ENCODE peak calls at places on chromosomes 2 and 18, in seven cellular contexts. One of them, this sample, is unnamed.

GRCh38 chr2:208253518-208254117 is 1.3 kb downstream of the IDH1 start:
- DNase-seq in fibroblast of the aortic adventitia: peak
- DNase-seq in AG04450: no peak
- DNase-seq in ascending aorta: no peak
- DNase-seq in uterus: no peak
- DNase-seq in HepG2: no peak
- DNase-seq in dorsolateral prefrontal cortex: no peak
- DNase-seq in this sample: no peak

GRCh38 chr18:9876867-9877654 is 8.7 kb upstream of the TXNDC2 start:
- DNase-seq in fibroblast of the aortic adventitia: peak
- DNase-seq in AG04450: peak
- DNase-seq in ascending aorta: peak
- DNase-seq in uterus: peak
- DNase-seq in HepG2: peak
- DNase-seq in dorsolateral prefrontal cortex: no peak
- DNase-seq in this sample: peak

GRCh38 chr2:186135697-186136096 is 350.4 kb upstream of the ZC3H15 start:
- DNase-seq in fibroblast of the aortic adventitia: peak
- DNase-seq in AG04450: no peak
- DNase-seq in ascending aorta: no peak
- DNase-seq in uterus: no peak
- DNase-seq in HepG2: no peak
- DNase-seq in dorsolateral prefrontal cortex: no peak
- DNase-seq in this sample: no peak

GRCh38 chr2:156339110-156339847 is 6.8 kb upstream of the NR4A2 start:
- DNase-seq in fibroblast of the aortic adventitia: peak
- DNase-seq in AG04450: no peak
- DNase-seq in ascending aorta: no peak
- DNase-seq in uterus: no peak
- DNase-seq in HepG2: no peak
- DNase-seq in dorsolateral prefrontal cortex: no peak
- DNase-seq in this sample: no peak

GRCh38 chr18:51195602-51196115 is 1.8 kb downstream of the MEX3C start:
- DNase-seq in fibroblast of the aortic adventitia: peak
- DNase-seq in AG04450: no peak
- DNase-seq in ascending aorta: no peak
- DNase-seq in uterus: no peak
- DNase-seq in HepG2: peak
- DNase-seq in dorsolateral prefrontal cortex: no peak
- DNase-seq in this sample: no peak

GRCh38 chr2:69385443-69386151 is 1.4 kb downstream of the GFPT1 start:
- DNase-seq in fibroblast of the aortic adventitia: peak
- DNase-seq in AG04450: no peak
- DNase-seq in ascending aorta: no peak
- DNase-seq in uterus: no peak
- DNase-seq in HepG2: no peak
- DNase-seq in dorsolateral prefrontal cortex: no peak
- DNase-seq in this sample: no peak

GRCh38 chr2:74006424-74006823 is 21.7 kb downstream of the TET3 start:
- DNase-seq in fibroblast of the aortic adventitia: no peak
- DNase-seq in AG04450: no peak
- DNase-seq in ascending aorta: peak
- DNase-seq in uterus: no peak
- DNase-seq in HepG2: no peak
- DNase-seq in dorsolateral prefrontal cortex: no peak
- DNase-seq in this sample: no peak

GRCh38 chr2:241660593-241661213 is 23.2 kb downstream of the ATG4B start:
- DNase-seq in fibroblast of the aortic adventitia: no peak
- DNase-seq in AG04450: no peak
- DNase-seq in ascending aorta: no peak
- DNase-seq in uterus: no peak
- DNase-seq in HepG2: no peak
- DNase-seq in dorsolateral prefrontal cortex: no peak
- DNase-seq in this sample: no peak

GRCh38 chr2:134333646-134334189 is 79.8 kb downstream of the MGAT5 start:
- DNase-seq in fibroblast of the aortic adventitia: peak
- DNase-seq in AG04450: no peak
- DNase-seq in ascending aorta: no peak
- DNase-seq in uterus: no peak
- DNase-seq in HepG2: no peak
- DNase-seq in dorsolateral prefrontal cortex: no peak
- DNase-seq in this sample: no peak

GRCh38 chr2:200578778-200579177 is 7.0 kb upstream of the AOX1 start:
- DNase-seq in fibroblast of the aortic adventitia: peak
- DNase-seq in AG04450: no peak
- DNase-seq in ascending aorta: no peak
- DNase-seq in uterus: no peak
- DNase-seq in HepG2: peak
- DNase-seq in dorsolateral prefrontal cortex: no peak
- DNase-seq in this sample: peak

GRCh38 chr2:133389569-133389968 is 178.7 kb downstream of the NCKAP5 start:
- DNase-seq in fibroblast of the aortic adventitia: no peak
- DNase-seq in AG04450: no peak
- DNase-seq in ascending aorta: no peak
- DNase-seq in uterus: no peak
- DNase-seq in HepG2: no peak
- DNase-seq in dorsolateral prefrontal cortex: no peak
- DNase-seq in this sample: no peak

GRCh38 chr2:137091704-137092103 is 326.4 kb downstream of the THSD7B start:
- DNase-seq in fibroblast of the aortic adventitia: no peak
- DNase-seq in AG04450: no peak
- DNase-seq in ascending aorta: peak
- DNase-seq in uterus: no peak
- DNase-seq in HepG2: no peak
- DNase-seq in dorsolateral prefrontal cortex: no peak
- DNase-seq in this sample: no peak

GRCh38 chr2:120246546-120247300 is 5.9 kb upstream of the RALB start:
- DNase-seq in fibroblast of the aortic adventitia: no peak
- DNase-seq in AG04450: no peak
- DNase-seq in ascending aorta: no peak
- DNase-seq in uterus: no peak
- DNase-seq in HepG2: no peak
- DNase-seq in dorsolateral prefrontal cortex: no peak
- DNase-seq in this sample: no peak

GRCh38 chr2:119156891-119157773 is 1.4 kb downstream of the C1QL2 start:
- DNase-seq in fibroblast of the aortic adventitia: no peak
- DNase-seq in AG04450: no peak
- DNase-seq in ascending aorta: no peak
- DNase-seq in uterus: no peak
- DNase-seq in HepG2: no peak
- DNase-seq in dorsolateral prefrontal cortex: no peak
- DNase-seq in this sample: no peak

GRCh38 chr2:7044253-7045250 is 127.3 kb downstream of the RNF144A start:
- DNase-seq in fibroblast of the aortic adventitia: peak
- DNase-seq in AG04450: peak
- DNase-seq in ascending aorta: peak
- DNase-seq in uterus: peak
- DNase-seq in HepG2: peak
- DNase-seq in dorsolateral prefrontal cortex: peak
- DNase-seq in this sample: peak

GRCh38 chr2:18749912-18750526 is 160.7 kb upstream of the NT5C1B start:
- DNase-seq in fibroblast of the aortic adventitia: peak
- DNase-seq in AG04450: no peak
- DNase-seq in ascending aorta: peak
- DNase-seq in uterus: peak
- DNase-seq in HepG2: peak
- DNase-seq in dorsolateral prefrontal cortex: peak
- DNase-seq in this sample: peak

DNA sequence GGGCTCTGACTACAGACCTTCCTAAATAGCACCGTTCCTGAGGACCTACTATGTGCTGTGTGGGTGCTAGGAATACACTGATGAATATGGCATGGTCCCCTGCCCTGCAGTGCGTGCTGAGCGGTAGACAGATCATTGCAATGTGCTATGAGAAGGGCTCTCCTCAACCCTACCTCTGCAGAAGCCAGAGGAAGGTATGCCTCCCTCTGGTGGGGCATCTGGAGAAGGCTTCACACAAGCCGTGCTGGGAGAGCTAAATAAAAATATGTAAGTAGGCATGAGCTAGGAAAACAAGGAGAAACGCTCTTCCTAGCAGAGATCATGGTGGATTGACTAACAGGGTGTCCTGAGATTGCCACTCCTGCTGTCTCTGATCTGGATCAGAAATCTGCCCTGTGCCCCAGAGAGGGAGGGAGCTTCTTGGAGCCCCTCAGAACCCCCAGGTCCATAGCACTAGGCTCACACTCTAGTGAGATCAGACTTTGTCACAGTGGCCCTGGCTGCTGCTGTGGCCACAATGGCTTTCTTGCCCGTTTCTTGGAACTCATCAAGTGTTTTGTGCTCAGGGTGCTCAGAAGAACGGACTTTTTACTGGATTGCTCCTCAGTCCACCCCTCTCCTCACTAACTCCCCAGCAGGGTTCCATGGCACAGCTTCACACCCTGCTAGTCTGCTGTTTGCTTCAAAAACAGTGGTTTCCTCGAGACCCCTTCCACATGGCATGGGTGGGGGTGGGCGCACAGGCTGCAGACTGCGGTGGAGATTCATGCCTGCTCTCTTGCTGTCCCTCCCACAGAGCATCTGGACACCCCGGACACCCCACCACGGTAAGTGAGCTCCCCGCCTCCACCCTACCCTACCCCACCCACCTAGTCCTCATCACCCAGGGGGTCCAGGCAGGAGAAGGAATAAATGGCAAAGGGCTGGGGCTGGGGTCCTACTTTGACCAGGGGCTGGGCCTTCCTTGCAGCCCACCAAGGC is 14.2 kb downstream of the SIGLEC15 start:
- DNase-seq in fibroblast of the aortic adventitia: peak
- DNase-seq in AG04450: peak
- DNase-seq in ascending aorta: no peak
- DNase-seq in uterus: no peak
- DNase-seq in HepG2: peak
- DNase-seq in dorsolateral prefrontal cortex: no peak
- DNase-seq in this sample: peak
- TF ChIP-seq CTCF in fibroblast of the aortic adventitia: peak
- TF ChIP-seq CTCF in AG04450: peak
- TF ChIP-seq CTCF in ascending aorta: peak
- TF ChIP-seq CTCF in uterus: no peak
- TF ChIP-seq CTCF in HepG2: peak
- TF ChIP-seq CTCF in dorsolateral prefrontal cortex: no peak
- TF ChIP-seq CTCF in this sample: peak

GRCh38 chr2:238231809-238232208 is 8.0 kb downstream of the HES6 start:
- DNase-seq in fibroblast of the aortic adventitia: no peak
- DNase-seq in AG04450: no peak
- DNase-seq in ascending aorta: peak
- DNase-seq in uterus: no peak
- DNase-seq in HepG2: no peak
- DNase-seq in dorsolateral prefrontal cortex: no peak
- DNase-seq in this sample: no peak

GRCh38 chr2:238231251-238231793 is 8.5 kb downstream of the HES6 start:
- DNase-seq in fibroblast of the aortic adventitia: peak
- DNase-seq in AG04450: no peak
- DNase-seq in ascending aorta: peak
- DNase-seq in uterus: peak
- DNase-seq in HepG2: no peak
- DNase-seq in dorsolateral prefrontal cortex: peak
- DNase-seq in this sample: no peak

GRCh38 chr2:238228700-238229099 is 11.1 kb downstream of the HES6 start:
- DNase-seq in fibroblast of the aortic adventitia: peak
- DNase-seq in AG04450: no peak
- DNase-seq in ascending aorta: no peak
- DNase-seq in uterus: peak
- DNase-seq in HepG2: no peak
- DNase-seq in dorsolateral prefrontal cortex: no peak
- DNase-seq in this sample: no peak

GRCh38 chr2:238233625-238234024 is 6.2 kb downstream of the HES6 start:
- DNase-seq in fibroblast of the aortic adventitia: no peak
- DNase-seq in AG04450: no peak
- DNase-seq in ascending aorta: no peak
- DNase-seq in uterus: no peak
- DNase-seq in HepG2: no peak
- DNase-seq in dorsolateral prefrontal cortex: no peak
- DNase-seq in this sample: no peak

DNA sequence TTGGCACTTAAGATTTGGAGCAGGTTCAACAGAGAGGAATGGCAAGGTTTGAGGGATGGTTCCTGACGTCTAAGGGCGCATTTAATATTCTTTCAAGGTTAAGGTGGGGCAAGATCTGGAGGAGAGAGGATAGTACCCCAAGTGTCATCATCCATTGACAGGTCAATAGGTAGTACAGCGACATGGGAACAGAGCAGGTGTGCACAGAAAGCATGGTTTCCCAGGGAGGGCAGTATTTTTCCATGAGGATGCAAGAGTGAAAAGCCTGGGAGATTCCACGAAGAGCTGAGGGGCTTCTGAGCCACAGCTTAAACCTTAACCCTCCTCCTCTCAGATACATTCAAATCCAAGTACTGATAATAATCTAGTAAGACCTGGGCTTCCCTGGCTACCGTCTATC is 9.1 kb downstream of the HES6 start:
- DNase-seq in fibroblast of the aortic adventitia: no peak
- DNase-seq in AG04450: no peak
- DNase-seq in ascending aorta: peak
- DNase-seq in uterus: no peak
- DNase-seq in HepG2: no peak
- DNase-seq in dorsolateral prefrontal cortex: no peak
- DNase-seq in this sample: no peak
- H3K4me3 ChIP-seq in fibroblast of the aortic adventitia: no peak
- H3K4me3 ChIP-seq in AG04450: no peak
- H3K4me3 ChIP-seq in ascending aorta: no peak
- H3K4me3 ChIP-seq in uterus: no peak
- H3K4me3 ChIP-seq in HepG2: no peak
- H3K4me3 ChIP-seq in dorsolateral prefrontal cortex: peak
- H3K4me3 ChIP-seq in this sample: peak

DNA sequence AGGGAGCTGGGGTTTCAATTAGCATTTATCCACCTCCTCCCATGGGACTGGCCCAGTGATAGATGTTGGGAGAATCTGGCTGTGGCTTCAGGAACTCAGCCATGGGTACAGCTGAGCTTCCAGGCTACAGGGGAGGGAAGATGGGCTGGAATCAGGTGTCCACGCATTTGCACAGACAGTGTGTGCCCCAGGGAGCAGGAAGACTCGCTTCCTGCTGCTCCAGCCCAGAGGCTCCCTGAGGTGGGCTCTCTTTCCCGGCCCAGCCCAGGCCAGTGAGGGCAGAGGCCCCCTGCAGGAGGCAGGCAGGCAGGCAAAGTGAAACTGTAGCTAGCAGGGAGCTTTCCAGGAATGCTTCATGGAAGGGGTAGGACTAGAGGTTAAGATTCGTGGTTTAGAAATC is 28.7 kb downstream of the DYSF start:
- DNase-seq in fibroblast of the aortic adventitia: no peak
- DNase-seq in AG04450: no peak
- DNase-seq in ascending aorta: no peak
- DNase-seq in uterus: no peak
- DNase-seq in HepG2: no peak
- DNase-seq in dorsolateral prefrontal cortex: no peak
- DNase-seq in this sample: no peak
- TF ChIP-seq CTCF in fibroblast of the aortic adventitia: no peak
- TF ChIP-seq CTCF in AG04450: peak
- TF ChIP-seq CTCF in ascending aorta: no peak
- TF ChIP-seq CTCF in uterus: no peak
- TF ChIP-seq CTCF in HepG2: peak
- TF ChIP-seq CTCF in dorsolateral prefrontal cortex: no peak
- TF ChIP-seq CTCF in this sample: no peak

DNA sequence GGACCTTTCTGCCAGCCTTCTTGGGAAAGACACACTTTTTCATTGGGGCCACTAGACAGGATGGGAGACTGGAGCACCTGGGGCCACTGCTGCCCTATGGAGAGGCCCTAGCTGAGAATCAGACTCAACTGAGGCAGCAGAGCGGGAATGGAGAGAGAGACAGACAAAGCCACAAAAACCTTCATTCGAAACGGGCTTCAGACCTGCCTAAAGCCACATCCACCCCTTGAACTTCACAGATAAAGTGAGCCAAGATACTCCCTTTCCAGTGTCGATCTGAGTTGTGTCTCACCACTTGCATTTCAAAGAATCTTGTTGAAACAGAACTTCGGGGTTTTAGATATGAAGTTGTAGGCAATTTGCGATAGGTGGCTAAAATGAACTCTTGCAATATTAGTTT is 11.3 kb upstream of the LDLRAD4 start:
- DNase-seq in fibroblast of the aortic adventitia: no peak
- DNase-seq in AG04450: no peak
- DNase-seq in ascending aorta: no peak
- DNase-seq in uterus: no peak
- DNase-seq in HepG2: no peak
- DNase-seq in dorsolateral prefrontal cortex: no peak
- DNase-seq in this sample: no peak
- H3K4me3 ChIP-seq in fibroblast of the aortic adventitia: no peak
- H3K4me3 ChIP-seq in AG04450: no peak
- H3K4me3 ChIP-seq in ascending aorta: no peak
- H3K4me3 ChIP-seq in uterus: no peak
- H3K4me3 ChIP-seq in HepG2: no peak
- H3K4me3 ChIP-seq in dorsolateral prefrontal cortex: no peak
- H3K4me3 ChIP-seq in this sample: no peak

This sample was measured in HFF-Myc.